ENCODE peak calls at places on chromosome 16, in four cellular contexts. W is activated B cell treated with CpG ODN at 0.5 μM for 24 hours, O is GM23338, I is RWPE1. N is an unnamed sample.

GRCh38 chr16:83137894-83138293 is 511.1 kb downstream of the CDH13 start:
- DNase-seq in I (no peak), O (no peak), W (no peak), N (no peak)

GRCh38 chr16:12639044-12639443 is 164.6 kb downstream of the CPPED1 start:
- DNase-seq in I (peak), O (no peak), W (no peak), N (no peak)

GRCh38 chr16:55812951-55813350 is 19.9 kb downstream of the CES1 start:
- DNase-seq in I (no peak), W (no peak), O (no peak), N (no peak)

GRCh38 chr16:71524566-71525553 is 1.4 kb upstream of the CHST4 start:
- DNase-seq in W (no peak), I (no peak), O (peak), N (no peak)

GRCh38 chr16:65284583-65284982 is 162.7 kb upstream of the CDH11 start:
- DNase-seq in O (no peak), W (no peak), I (no peak), N (no peak)

GRCh38 chr16:20385844-20386832 is 18.4 kb downstream of the PDILT start:
- DNase-seq in W (peak), I (peak), O (peak), N (no peak)

GRCh38 chr16:23879735-23880373 is 44.1 kb downstream of the PRKCB start:
- DNase-seq in W (no peak), I (no peak), O (no peak), N (no peak)

GRCh38 chr16:25546781-25547180 is 145.0 kb upstream of the HS3ST4 start:
- DNase-seq in I (no peak), W (no peak), O (no peak), N (no peak)

GRCh38 chr16:4788910-4789309 is 765 bp upstream of the SEPTIN12 start:
- DNase-seq in O (no peak), W (no peak), I (no peak), N (no peak)

GRCh38 chr16:11848842-11849241 is 2.5 kb downstream of the RSL1D1 start:
- DNase-seq in I (no peak), W (no peak), O (no peak), N (no peak)

GRCh38 chr16:83955218-83956130 is 2.4 kb downstream of the OSGIN1 start:
- DNase-seq in I (no peak), W (no peak), O (no peak), N (no peak)

GRCh38 chr16:68084504-68085258 is 489 bp upstream of the NFATC3 start:
- DNase-seq in I (peak), W (peak), O (peak), N (peak)

GRCh38 chr16:65757064-65757463 is 609.4 kb upstream of the CDH5 start:
- DNase-seq in O (no peak), W (no peak), I (no peak), N (no peak)

GRCh38 chr16:5006348-5007193 is 27.2 kb downstream of the NAGPA start:
- DNase-seq in W (no peak), O (no peak), I (no peak), N (no peak)

GRCh38 chr16:81779540-81780320 is 639 bp downstream of the PLCG2 start:
- DNase-seq in W (peak), I (no peak), O (peak), N (no peak)

DNA sequence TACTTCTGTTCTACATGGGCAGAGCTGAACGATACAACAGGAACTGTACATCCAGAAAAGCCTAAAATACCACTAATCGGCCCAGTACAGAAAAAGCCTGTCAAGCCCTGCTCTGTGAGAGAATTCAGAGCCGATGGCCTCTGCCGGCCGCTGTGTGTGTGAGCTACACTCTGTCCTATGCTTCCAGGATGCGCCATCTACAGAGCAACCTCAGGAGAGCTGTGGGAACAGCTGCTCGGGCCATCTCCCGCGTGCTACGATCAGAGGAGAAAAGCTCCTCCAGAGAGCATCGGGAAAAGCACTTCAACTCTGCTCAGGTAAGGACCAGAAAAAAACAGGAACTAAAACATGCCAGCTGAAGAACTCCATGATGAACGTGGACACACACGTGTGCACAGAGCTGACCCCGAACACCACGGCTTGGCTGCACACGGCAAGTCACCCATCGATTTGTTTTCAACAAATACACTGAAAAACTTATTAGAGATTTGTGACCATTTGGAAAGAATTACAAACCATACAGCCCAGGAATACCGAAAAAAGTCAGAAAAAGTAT is 115.9 kb downstream of the ANKRD11 start:
- DNase-seq in I (no peak), W (no peak), O (peak), N (peak)
- TF ChIP-seq CTCF in I (no peak), W (no peak), O (no peak), N (peak)

DNA sequence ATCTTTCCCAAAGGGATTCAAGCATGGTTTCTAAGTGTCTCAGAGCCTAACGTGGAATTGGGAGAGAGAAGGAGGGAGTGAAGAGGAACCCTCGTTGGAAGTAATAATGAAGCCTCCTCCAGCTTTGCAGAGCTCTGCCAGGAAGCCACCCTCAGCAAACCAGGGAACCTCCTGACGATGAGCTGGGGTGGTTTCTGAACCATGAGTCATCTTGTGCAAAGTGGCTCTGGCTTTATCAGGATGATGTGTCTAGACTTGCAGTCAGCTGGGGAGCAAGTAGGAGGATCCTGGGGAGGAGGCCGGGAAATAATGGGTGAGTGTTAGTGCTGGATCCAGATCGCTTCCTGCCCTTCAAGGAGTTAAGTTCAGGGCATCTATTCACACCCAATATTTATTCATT is 191.7 kb upstream of the RBFOX1 start:
- DNase-seq in O (no peak), I (no peak), W (no peak), N (no peak)
- TF ChIP-seq CTCF in O (no peak), I (no peak), W (no peak), N (no peak)

GRCh38 chr16:839643-840408 is 39.3 kb upstream of the GNG13 start:
- DNase-seq in I (no peak), O (no peak), W (no peak), N (no peak)
- TF ChIP-seq CTCF in I (no peak), O (no peak), W (no peak), N (no peak)

GRCh38 chr16:85238233-85238647 is 126.0 kb upstream of the CIBAR2 start:
- DNase-seq in I (no peak), O (peak), W (no peak), N (no peak)
- TF ChIP-seq CTCF in I (no peak), O (peak), W (no peak), N (no peak)

DNA sequence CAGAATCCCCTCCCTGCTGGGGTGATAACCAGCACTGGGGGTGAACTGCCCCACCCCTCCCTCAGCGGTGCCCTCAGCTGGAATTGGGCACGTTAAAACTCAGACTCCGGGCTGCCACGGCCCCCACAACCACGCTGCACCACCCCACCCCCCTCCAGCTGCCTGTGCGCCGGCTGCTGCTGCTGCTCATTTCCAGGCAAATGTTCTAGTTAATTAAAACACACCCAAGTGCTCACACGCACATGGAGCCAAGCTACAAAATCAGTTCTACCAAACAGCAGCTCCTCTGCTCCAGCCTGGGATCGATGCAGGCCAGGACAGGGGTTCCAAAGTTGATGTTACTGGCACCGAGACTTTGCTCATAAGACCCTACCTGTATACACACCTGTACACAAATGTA is 180.5 kb downstream of the ZNF423 start:
- DNase-seq in O (no peak), I (no peak), W (no peak), N (no peak)
- TF ChIP-seq CTCF in O (no peak), I (no peak), W (no peak), N (no peak)

GRCh38 chr16:26963109-26963508 is 103.6 kb upstream of the C16orf82 start:
- DNase-seq in W (no peak), O (peak), I (no peak), N (no peak)
- TF ChIP-seq CTCF in W (no peak), O (peak), I (no peak), N (peak)